ENCODE peak calls at places on chromosomes 12 and 14, in five cellular contexts. X is mesothelial cell of epicardium, R is GM12865, L is endothelial cell, F is fibroblast of pulmonary artery. N is an unnamed sample.

GRCh38 chr14:65287264-65288131 is 125.0 kb upstream of the FUT8 start:
- DNase-seq in X (no peak), R (peak; percentile 84), L (no peak), F (no peak), N (peak; percentile 86)

GRCh38 chr12:112842441-112842840 is 50.9 kb downstream of the RPH3A start:
- DNase-seq in X (no peak), R (no peak), L (no peak), F (no peak), N (no peak)

GRCh38 chr14:50785506-50786063 is 45.4 kb downstream of the NIN start:
- DNase-seq in X (no peak), R (peak; percentile 42), L (peak; percentile 12), F (no peak), N (no peak)

GRCh38 chr14:105472496-105472991 is 2.1 kb upstream of the CRIP2 start:
- DNase-seq in X (no peak), R (no peak), L (no peak), F (no peak), N (no peak)

GRCh38 chr12:64884728-64885127 is 60.3 kb downstream of the TBC1D30 start:
- DNase-seq in X (no peak), R (no peak), L (no peak), F (no peak), N (no peak)

GRCh38 chr12:1908758-1909157 is 9.7 kb downstream of the CACNA2D4 start:
- DNase-seq in X (no peak), R (no peak), L (no peak), F (no peak), N (no peak)

GRCh38 chr12:51361419-51362016 is 15.0 kb upstream of the CELA1 start:
- DNase-seq in X (no peak), R (no peak), L (no peak), F (no peak), N (no peak)

GRCh38 chr12:54008260-54008552 is 579 bp upstream of the HOXC8 start:
- DNase-seq in X (no peak), R (no peak), L (no peak), F (no peak), N (no peak)

GRCh38 chr14:34496679-34497513 is 34.9 kb upstream of the SPTSSA start:
- DNase-seq in X (peak; percentile 20), R (no peak), L (peak; percentile 8), F (peak; percentile 99), N (no peak)

GRCh38 chr14:104794641-104795467 is 694 bp downstream of the AKT1 start:
- DNase-seq in X (no peak), R (peak; percentile 39), L (no peak), F (no peak), N (peak; percentile 31)

GRCh38 chr14:81525129-81525528 is 8.5 kb downstream of the SEL1L start:
- DNase-seq in X (no peak), R (no peak), L (no peak), F (no peak), N (no peak)

GRCh38 chr12:105499223-105499622 is 168.7 kb downstream of the C12orf75 start:
- DNase-seq in X (no peak), R (no peak), L (no peak), F (no peak), N (no peak)

GRCh38 chr12:95102916-95103671 is 29.7 kb upstream of the NR2C1 start:
- DNase-seq in X (no peak), R (peak; percentile 86), L (no peak), F (peak; percentile 51), N (peak; percentile 62)

GRCh38 chr12:47881826-47882427 is 22.9 kb downstream of the VDR start:
- DNase-seq in X (no peak), R (no peak), L (no peak), F (peak; percentile 98), N (no peak)

GRCh38 chr14:36748814-36749213 is 87.2 kb downstream of the PAX9 start:
- DNase-seq in X (no peak), R (no peak), L (no peak), F (no peak), N (no peak)

GRCh38 chr14:62002636-62003035 is 240.4 kb downstream of the SNAPC1 start:
- DNase-seq in X (no peak), R (peak; percentile 1), L (no peak), F (peak; percentile 3), N (peak; percentile 24)

GRCh38 chr12:50505945-50506344 is 1.2 kb downstream of the DIP2B start:
- DNase-seq in X (no peak), R (peak; percentile 51), L (no peak), F (peak; percentile 35), N (no peak)

GRCh38 chr12:26135010-26135420 is 10.2 kb upstream of the BHLHE41 start:
- DNase-seq in X (no peak), R (no peak), L (no peak), F (peak; percentile 52), N (no peak)

GRCh38 chr12:70812124-70812523 is 108.4 kb downstream of the PTPRR start:
- DNase-seq in X (no peak), R (no peak), L (no peak), F (no peak), N (no peak)

GRCh38 chr12:52007158-52007921 is 594 bp downstream of the TAMALIN start:
- DNase-seq in X (no peak), R (no peak), L (no peak), F (peak; percentile 45), N (peak; percentile 65)

GRCh38 chr12:6355491-6356373 is 13.9 kb upstream of the TNFRSF1A start:
- DNase-seq in X (no peak), R (no peak), L (no peak), F (no peak), N (no peak)

DNA sequence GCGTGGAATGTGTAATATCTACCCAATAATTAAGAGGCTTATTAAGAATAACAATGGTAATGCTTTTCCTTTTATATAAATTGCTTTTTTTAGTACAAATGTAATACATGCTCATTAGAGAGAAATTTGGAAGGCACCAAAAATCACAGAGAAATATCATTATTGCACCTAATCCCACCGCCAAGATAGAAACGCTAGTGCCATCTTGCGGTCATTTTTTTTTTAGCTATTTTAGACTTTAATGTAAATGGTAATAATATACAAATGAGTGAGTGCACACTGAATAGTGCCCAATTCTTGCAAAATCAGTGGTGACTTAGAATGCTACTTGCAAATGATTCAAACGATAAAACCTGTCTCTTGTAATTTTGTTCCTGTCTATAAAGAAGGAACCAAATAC is 576.8 kb upstream of the TMEM132C start:
- DNase-seq in X (no peak), R (no peak), L (no peak), F (no peak), N (no peak)
- TF ChIP-seq CTCF in X (no peak), R (no peak), L (no peak), F (peak; percentile 5), N (no peak)

GRCh38 chr14:106802413-106803364 is 1276.3 kb downstream of the TMEM121 start:
- DNase-seq in X (no peak), R (no peak), L (no peak), F (no peak), N (peak; percentile 43)
- TF ChIP-seq CTCF in X (no peak), R (peak; percentile 13), L (no peak), F (no peak), N (peak; percentile 44)

DNA sequence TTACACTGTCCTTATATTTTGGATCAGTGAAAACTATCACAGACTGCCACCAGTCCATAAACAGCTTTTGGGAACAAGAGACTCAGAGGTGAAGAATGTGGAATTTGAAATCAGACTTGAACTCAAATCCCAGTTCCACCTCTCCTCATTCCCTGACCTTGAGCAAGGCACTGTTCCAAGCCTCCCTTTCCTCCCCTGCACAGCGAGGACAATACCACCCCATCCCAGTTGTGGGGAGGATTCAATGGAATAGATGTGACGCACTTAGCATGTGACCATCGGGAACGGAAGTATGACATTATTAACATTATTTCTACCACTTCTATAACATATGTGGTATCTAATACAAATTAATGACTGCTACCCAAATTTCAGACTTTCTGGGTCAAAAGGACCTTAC is 63.5 kb downstream of the DPF3 start:
- DNase-seq in X (no peak), R (no peak), L (no peak), F (peak; percentile 83), N (no peak)
- TF ChIP-seq CTCF in X (no peak), R (no peak), L (no peak), F (no peak), N (no peak)

GRCh38 chr12:89707992-89708792 is 446 bp downstream of the ATP2B1 start:
- DNase-seq in X (peak; percentile 23), R (peak; percentile 56), L (peak; percentile 48), F (no peak), N (peak; percentile 53)

GRCh38 chr12:89708793-89709156 is at the start of gene ATP2B1:
- DNase-seq in X (peak; percentile 70), R (peak; percentile 96), L (peak; percentile 78), F (peak; percentile 86), N (peak; percentile 78)

GRCh38 chr12:89710873-89711179 is 2.2 kb upstream of the ATP2B1 start:
- DNase-seq in X (no peak), R (no peak), L (no peak), F (no peak), N (no peak)

GRCh38 chr12:89709994-89710872 is 1.6 kb upstream of the ATP2B1 start:
- DNase-seq in X (peak; percentile 46), R (peak; percentile 57), L (peak; percentile 62), F (peak; percentile 62), N (peak; percentile 39)

DNA sequence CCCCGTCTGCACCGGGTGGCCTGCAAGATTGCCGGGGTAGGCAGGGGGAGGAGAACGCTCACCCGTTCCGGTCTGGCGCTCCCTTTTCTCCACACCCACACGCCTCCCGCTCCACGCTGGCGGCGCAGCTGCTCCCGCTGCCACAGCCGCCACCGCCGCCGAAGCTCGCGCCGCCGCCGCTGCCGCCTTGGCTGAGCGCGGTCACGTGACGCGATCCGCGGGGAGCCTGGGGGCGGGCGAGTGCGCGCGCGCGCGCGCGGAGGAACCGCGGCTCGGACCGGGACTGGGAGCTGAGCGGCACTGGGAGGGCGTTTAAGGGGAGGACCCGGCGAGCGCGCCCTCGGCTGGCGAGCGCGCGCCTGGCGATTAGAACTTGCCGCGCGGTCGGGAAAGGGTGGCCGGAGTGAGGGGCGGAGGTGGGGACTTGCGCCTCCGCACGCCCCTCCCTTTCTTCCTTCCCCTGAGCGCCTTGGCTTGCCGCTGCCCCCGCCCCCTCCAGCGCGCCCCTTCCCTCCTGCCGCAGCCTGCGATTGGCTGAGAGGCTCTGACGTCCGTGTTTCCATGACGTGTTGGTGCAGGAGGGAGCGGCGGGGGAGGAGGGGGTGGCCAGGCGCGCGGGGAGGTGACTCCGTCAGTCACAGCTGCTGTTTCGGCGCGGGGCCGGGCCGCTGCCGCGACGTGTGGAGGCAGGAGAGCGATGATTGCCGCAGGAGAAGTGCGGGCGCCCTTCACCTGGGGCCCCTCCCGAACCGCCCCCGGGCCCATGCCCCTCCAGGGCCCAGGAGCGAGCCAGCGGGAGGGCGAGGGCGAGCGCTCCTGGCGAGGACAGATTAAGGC is 737 bp upstream of the ATP2B1 start:
- DNase-seq in X (peak; percentile 98), R (peak; percentile 100), L (peak; percentile 98), F (peak; percentile 99), N (peak; percentile 98)
- TF ChIP-seq CTCF in X (no peak), R (no peak), L (no peak), F (no peak), N (no peak)

GRCh38 chr14:100421756-100422470 is 98.8 kb downstream of the SLC25A47 start:
- DNase-seq in X (no peak), R (no peak), L (no peak), F (no peak), N (no peak)
- TF ChIP-seq CTCF in X (no peak), R (no peak), L (no peak), F (no peak), N (no peak)

GRCh38 chr14:103296987-103297386 is 37.0 kb upstream of the EIF5 start:
- DNase-seq in X (no peak), R (no peak), L (no peak), F (no peak), N (no peak)
- TF ChIP-seq CTCF in X (no peak), R (no peak), L (no peak), F (no peak), N (no peak)

GRCh38 chr14:49464885-49465284 is 121.3 kb downstream of the RPS29 start:
- DNase-seq in X (no peak), R (no peak), L (peak; percentile 11), F (peak; percentile 4), N (no peak)
- TF ChIP-seq CTCF in X (no peak), R (no peak), L (no peak), F (peak; percentile 26), N (peak; percentile 22)

N was measured in activated CD8-positive, alpha-beta T cell treated with anti-CD3 and anti-CD28 coated beads for 36 hours.